ENCODE peak calls at places on chromosome 7, in eight cellular contexts. R, J, S, N, P, E, G and C are unnamed samples.
A peak's percentile ranks its signal among the peaks of the same experiment; 100 is the strongest.

GRCh38 chr7:35495377-35495776 is 199.6 kb downstream of the HERPUD2 start:
- DNase-seq in G (no peak), P (no peak), R (no peak), E (no peak), S (no peak), J (no peak), N (no peak), C (no peak)

GRCh38 chr7:28722684-28723083 is 235.4 kb downstream of the TRIL start:
- DNase-seq in R (peak; percentile 84), N (no peak), G (no peak), P (no peak), J (no peak), E (no peak), S (no peak), C (no peak)

GRCh38 chr7:81816312-81816711 is 46.5 kb upstream of the HGF start:
- DNase-seq in S (no peak), P (no peak), G (no peak), J (no peak), E (peak; percentile 72), R (no peak), N (no peak), C (no peak)

GRCh38 chr7:39085590-39086049 is 107.9 kb downstream of the POU6F2 start:
- DNase-seq in G (no peak), J (peak; percentile 22), R (peak; percentile 81), P (no peak), N (no peak), S (no peak), E (no peak), C (peak; percentile 77)

GRCh38 chr7:47548546-47548945 is 33.4 kb downstream of the TNS3 start:
- DNase-seq in G (no peak), N (no peak), R (no peak), E (no peak), P (no peak), S (no peak), J (no peak), C (no peak)

GRCh38 chr7:7201583-7202374 is 19.4 kb downstream of the C1GALT1 start:
- DNase-seq in J (no peak), P (peak; percentile 60), E (no peak), R (peak; percentile 33), S (no peak), G (no peak), N (no peak), C (peak; percentile 42)

GRCh38 chr7:111413796-111414195 is 148.5 kb downstream of the IMMP2L start:
- DNase-seq in P (no peak), J (no peak), N (no peak), E (no peak), S (no peak), R (no peak), G (no peak), C (peak; percentile 15)

GRCh38 chr7:140625908-140626868 is 14.4 kb downstream of the DENND2A start:
- DNase-seq in R (peak; percentile 89), E (no peak), G (peak; percentile 99), P (peak; percentile 73), S (peak; percentile 82), N (peak; percentile 98), J (peak; percentile 64), C (peak; percentile 48)

GRCh38 chr7:121931149-121931922 is 58.4 kb downstream of the PTPRZ1 start:
- DNase-seq in N (no peak), E (peak; percentile 50), S (no peak), G (no peak), R (peak; percentile 27), J (no peak), P (no peak), C (no peak)

GRCh38 chr7:131909151-131909768 is 352.8 kb upstream of the PODXL start:
- DNase-seq in N (no peak), P (no peak), G (no peak), R (no peak), S (no peak), E (no peak), J (no peak), C (peak; percentile 54)

GRCh38 chr7:44796034-44796503 is 412 bp upstream of the PPIA start:
- DNase-seq in P (no peak), J (peak; percentile 38), N (no peak), R (peak; percentile 96), E (peak; percentile 61), S (no peak), G (peak; percentile 67), C (peak; percentile 68)

GRCh38 chr7:99258501-99258900 is 14.1 kb upstream of the MYH16 start:
- DNase-seq in G (no peak), S (peak; percentile 15), N (no peak), E (no peak), J (no peak), P (no peak), R (no peak), C (no peak)

GRCh38 chr7:34373940-34374339 is 284.1 kb upstream of the NPSR1 start:
- DNase-seq in J (no peak), R (no peak), G (peak; percentile 6), E (no peak), P (no peak), N (no peak), S (no peak), C (no peak)

GRCh38 chr7:128458956-128459355 is 3.3 kb downstream of the HILPDA start:
- DNase-seq in S (no peak), R (no peak), G (no peak), J (no peak), N (no peak), E (no peak), P (no peak), C (no peak)

GRCh38 chr7:122767339-122767738 is 64.6 kb upstream of the RNF148 start:
- DNase-seq in E (no peak), J (no peak), R (no peak), N (no peak), S (no peak), P (no peak), G (no peak), C (peak; percentile 74)

GRCh38 chr7:98400538-98401427 is at the start of gene BAIAP2L1:
- DNase-seq in J (no peak), S (no peak), E (no peak), R (peak; percentile 94), G (peak; percentile 73), N (peak; percentile 67), P (peak; percentile 96), C (peak; percentile 96)

GRCh38 chr7:131627589-131628212 is 71.3 kb upstream of the PODXL start:
- DNase-seq in G (no peak), S (no peak), N (no peak), E (no peak), J (no peak), R (peak; percentile 77), P (no peak), C (no peak)

GRCh38 chr7:116876664-116877442 is 14.5 kb downstream of the CAPZA2 start:
- DNase-seq in P (no peak), S (no peak), R (no peak), E (peak; percentile 95), J (no peak), N (no peak), G (no peak), C (peak; percentile 7)

GRCh38 chr7:650339-651031 is 76.0 kb upstream of the DNAAF5 start:
- DNase-seq in E (no peak), N (no peak), G (no peak), J (no peak), R (no peak), S (no peak), P (no peak), C (no peak)

GRCh38 chr7:2353650-2354172 is 916 bp upstream of the EIF3B start:
- DNase-seq in E (peak; percentile 87), G (peak; percentile 87), S (peak; percentile 50), P (peak; percentile 96), J (peak; percentile 89), N (peak; percentile 94), R (peak; percentile 96), C (peak; percentile 93)

GRCh38 chr7:142939226-142939910 is at the start of gene LLCFC1:
- DNase-seq in S (no peak), R (no peak), E (no peak), G (no peak), N (no peak), P (no peak), J (no peak), C (peak; percentile 59)

GRCh38 chr7:146736446-146737190 is 620.0 kb downstream of the CNTNAP2 start:
- DNase-seq in R (no peak), N (no peak), E (peak; percentile 1), G (no peak), P (no peak), S (no peak), J (no peak), C (no peak)

GRCh38 chr7:32518534-32519140 is 23.3 kb downstream of the AVL9 start:
- DNase-seq in G (peak; percentile 50), P (no peak), J (no peak), S (no peak), E (peak; percentile 48), R (peak; percentile 9), N (no peak), C (peak; percentile 82)

GRCh38 chr7:113705439-113705838 is 213.4 kb downstream of the PPP1R3A start:
- DNase-seq in E (no peak), S (no peak), J (no peak), N (no peak), P (no peak), G (no peak), R (no peak), C (no peak)

GRCh38 chr7:6276911-6277408 is 4.5 kb upstream of the CYTH3 start:
- DNase-seq in N (peak; percentile 26), S (no peak), P (peak; percentile 20), J (no peak), E (no peak), R (no peak), G (no peak), C (no peak)

GRCh38 chr7:5528071-5528814 is 104.6 kb upstream of the TNRC18 start:
- DNase-seq in E (peak; percentile 35), P (peak; percentile 77), J (no peak), N (peak; percentile 81), R (no peak), G (peak; percentile 60), S (no peak), C (peak; percentile 59)

GRCh38 chr7:157813053-157813452 is 476.2 kb downstream of the DNAJB6 start:
- DNase-seq in R (no peak), S (no peak), G (no peak), J (no peak), E (no peak), N (no peak), P (peak; percentile 42), C (no peak)

GRCh38 chr7:46220066-46220630 is 299.1 kb upstream of the IGFBP3 start:
- DNase-seq in P (no peak), J (no peak), E (no peak), R (no peak), N (no peak), G (peak; percentile 49), S (peak; percentile 31), C (no peak)